ENCODE peak calls at places on chromosomes 6 and 20, in six cellular contexts. M is heart left ventricle, C is heart right ventricle, G is astrocyte, R is stomach, S is pancreas. I is an unnamed sample. For H3K4me1, the result is how much of the 10 kb centered on the place peaks cover.

GRCh38 chr6:74579794-74580193 is 626.1 kb downstream of the COL12A1 start:
- DNase-seq in M (no peak), C (no peak), G (no peak), R (no peak), S (no peak), I (no peak)

GRCh38 chr20:14916360-14916759 is 578.9 kb upstream of the FLRT3 start:
- DNase-seq in M (no peak), C (no peak), G (no peak), R (no peak), S (no peak), I (no peak)

GRCh38 chr6:19551611-19552010 is 285.6 kb upstream of the ID4 start:
- DNase-seq in M (no peak), C (no peak), G (no peak), R (no peak), S (no peak), I (no peak)

GRCh38 chr6:108541843-108542795 is 18.6 kb upstream of the FOXO3 start:
- DNase-seq in M (peak), C (peak), G (peak), R (peak), S (peak), I (peak)

GRCh38 chr20:13644010-13644409 is 5.3 kb upstream of the TASP1 start:
- DNase-seq in M (no peak), C (no peak), G (peak), R (no peak), S (no peak), I (no peak)

GRCh38 chr20:58045156-58045555 is 183.3 kb downstream of the ANKRD60 start:
- DNase-seq in M (no peak), C (no peak), G (no peak), R (no peak), S (no peak), I (no peak)

GRCh38 chr20:23358923-23359572 is 2.9 kb upstream of the GZF1 start:
- DNase-seq in M (no peak), C (no peak), G (no peak), R (peak), S (peak), I (no peak)

GRCh38 chr20:10947726-10948125 is 273.9 kb upstream of the JAG1 start:
- DNase-seq in M (no peak), C (no peak), G (no peak), R (no peak), S (no peak), I (no peak)

GRCh38 chr6:26216015-26216885 is 129.0 kb downstream of the HFE start:
- DNase-seq in M (peak), C (no peak), G (peak), R (peak), S (no peak), I (peak)

DNA sequence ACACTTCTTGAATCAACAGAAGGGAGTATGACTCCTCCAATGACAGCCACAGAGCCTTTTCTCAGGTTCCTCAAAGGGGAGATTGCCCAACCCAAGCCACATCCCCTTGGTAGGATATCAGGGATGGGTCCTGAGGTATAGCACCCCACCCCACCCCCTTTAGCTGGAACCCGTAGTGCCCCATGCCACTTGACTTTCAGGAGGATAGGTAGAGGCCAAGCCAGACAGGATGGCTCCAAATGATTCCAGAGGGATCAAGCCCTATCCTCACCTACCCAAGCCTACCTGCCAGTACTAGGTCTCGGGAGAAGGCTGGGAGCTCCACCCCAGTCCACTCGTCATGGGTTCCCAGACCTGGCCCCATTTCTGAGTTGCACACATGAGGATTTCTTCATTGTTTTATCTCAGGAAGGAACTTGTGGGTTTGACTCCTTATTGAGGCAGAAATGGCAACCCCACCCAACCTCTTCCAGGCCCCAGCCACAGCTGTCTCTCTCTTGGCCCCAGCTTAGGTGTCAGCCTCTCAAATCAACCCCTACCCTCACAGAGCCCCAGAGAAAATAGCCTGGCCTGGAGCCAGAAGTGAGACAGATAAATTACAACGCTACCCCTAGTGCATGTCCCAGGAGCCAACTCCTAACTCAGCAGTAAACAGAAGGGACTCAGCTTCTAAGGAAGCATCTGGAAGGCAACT is 3.6 kb downstream of the CCND3 start:
- DNase-seq in M (peak), C (peak), G (no peak), R (no peak), S (no peak), I (no peak)
- H3K27ac ChIP-seq in M (peak), C (peak), G (no peak), R (peak), S (no peak), I (no peak)

DNA sequence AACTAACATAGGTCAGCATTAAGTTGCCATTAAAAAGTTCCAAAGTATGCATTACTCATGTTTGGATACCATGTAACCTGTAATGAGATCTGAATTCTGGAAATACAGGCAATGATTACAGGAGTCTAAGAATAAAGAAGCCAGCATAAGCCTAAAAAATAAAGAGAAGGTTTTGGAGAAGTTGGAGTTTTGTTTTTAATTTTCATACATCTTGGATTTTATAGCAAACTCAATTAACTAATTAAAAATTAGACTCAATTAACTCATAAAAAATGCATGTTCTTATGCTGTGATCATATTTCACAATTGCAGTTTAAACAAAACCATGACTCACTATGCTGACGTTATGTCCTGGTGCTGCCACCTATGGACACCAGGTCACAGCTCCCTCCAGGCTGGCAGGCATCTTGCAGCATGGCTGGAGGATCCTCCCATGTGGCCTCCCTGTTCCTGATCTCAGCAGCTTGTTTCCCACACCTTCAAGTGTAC is 648.8 kb upstream of the AGPAT4 start:
- DNase-seq in M (peak), C (peak), G (peak), R (peak), S (peak), I (peak)
- TF ChIP-seq CTCF in M (peak), C (peak), G (peak), R (no peak), S (peak), I (no peak)

GRCh38 chr20:17967595-17968365 is 814 bp downstream of the SNX5 start:
- DNase-seq in M (no peak), C (no peak), G (peak), R (peak), S (no peak), I (no peak)
- H3K4me1 ChIP-seq in M (under half), C (half or more), G (half or more), R (half or more), S (under half), I (half or more)

GRCh38 chr20:56630086-56630493 is 984 bp downstream of the TFAP2C start:
- DNase-seq in M (no peak), C (peak), G (peak), R (peak), S (peak), I (peak)
- H3K27ac ChIP-seq in M (no peak), C (no peak), G (no peak), R (no peak), S (no peak), I (peak)

GRCh38 chr6:49548613-49549304 is 1.7 kb upstream of the C6orf141 start:
- DNase-seq in M (no peak), C (no peak), G (no peak), R (no peak), S (no peak), I (no peak)
- TF ChIP-seq CTCF in M (no peak), C (no peak), G (no peak), R (no peak), S (no peak), I (no peak)

I was measured in thyroid gland.